ENCODE peak calls at places on chromosomes 7 and 10, in seven cellular contexts. One of them, this sample, is unnamed.

GRCh38 chr10:132684164-132684891 is 101.6 kb downstream of the NKX6-2 start:
- DNase-seq in IMR-90: peak; percentile 70
- DNase-seq in naive thymus-derived CD8-positive, alpha-beta T cell: peak; percentile 50
- DNase-seq in occipital lobe: no peak
- DNase-seq in RWPE1: no peak
- DNase-seq in cardiac fibroblast: peak; percentile 57
- DNase-seq in effector CD8-positive, alpha-beta T cell: no peak
- DNase-seq in this sample: peak; percentile 34

GRCh38 chr10:74880041-74880440 is 53.6 kb downstream of the KAT6B start:
- DNase-seq in occipital lobe: no peak
- DNase-seq in cardiac fibroblast: peak; percentile 45
- DNase-seq in effector CD8-positive, alpha-beta T cell: no peak
- DNase-seq in RWPE1: no peak
- DNase-seq in naive thymus-derived CD8-positive, alpha-beta T cell: no peak
- DNase-seq in IMR-90: peak; percentile 81
- DNase-seq in this sample: no peak

GRCh38 chr7:44633254-44634186 is 27.1 kb downstream of the OGDH start:
- DNase-seq in effector CD8-positive, alpha-beta T cell: no peak
- DNase-seq in IMR-90: peak; percentile 97
- DNase-seq in cardiac fibroblast: peak; percentile 95
- DNase-seq in occipital lobe: peak; percentile 53
- DNase-seq in RWPE1: peak; percentile 15
- DNase-seq in naive thymus-derived CD8-positive, alpha-beta T cell: peak; percentile 26
- DNase-seq in this sample: peak; percentile 92

GRCh38 chr7:42091461-42092229 is 145.4 kb downstream of the GLI3 start:
- DNase-seq in RWPE1: no peak
- DNase-seq in effector CD8-positive, alpha-beta T cell: no peak
- DNase-seq in occipital lobe: no peak
- DNase-seq in cardiac fibroblast: no peak
- DNase-seq in naive thymus-derived CD8-positive, alpha-beta T cell: no peak
- DNase-seq in IMR-90: peak; percentile 64
- DNase-seq in this sample: no peak

GRCh38 chr7:74027683-74028320 is at the start of gene ELN:
- DNase-seq in IMR-90: peak; percentile 43
- DNase-seq in effector CD8-positive, alpha-beta T cell: no peak
- DNase-seq in occipital lobe: peak; percentile 59
- DNase-seq in naive thymus-derived CD8-positive, alpha-beta T cell: no peak
- DNase-seq in cardiac fibroblast: peak; percentile 21
- DNase-seq in RWPE1: no peak
- DNase-seq in this sample: no peak

GRCh38 chr7:25758559-25758958 is 393.4 kb upstream of the NFE2L3 start:
- DNase-seq in cardiac fibroblast: no peak
- DNase-seq in RWPE1: peak; percentile 33
- DNase-seq in naive thymus-derived CD8-positive, alpha-beta T cell: no peak
- DNase-seq in effector CD8-positive, alpha-beta T cell: no peak
- DNase-seq in occipital lobe: no peak
- DNase-seq in IMR-90: no peak
- DNase-seq in this sample: no peak

GRCh38 chr7:48424731-48425130 is 253.5 kb downstream of the ABCA13 start:
- DNase-seq in cardiac fibroblast: peak; percentile 55
- DNase-seq in occipital lobe: no peak
- DNase-seq in RWPE1: peak; percentile 42
- DNase-seq in IMR-90: peak; percentile 6
- DNase-seq in effector CD8-positive, alpha-beta T cell: no peak
- DNase-seq in naive thymus-derived CD8-positive, alpha-beta T cell: no peak
- DNase-seq in this sample: peak; percentile 53

GRCh38 chr7:8065356-8065813 is 96.8 kb downstream of the GLCCI1 start:
- DNase-seq in occipital lobe: no peak
- DNase-seq in naive thymus-derived CD8-positive, alpha-beta T cell: no peak
- DNase-seq in RWPE1: no peak
- DNase-seq in cardiac fibroblast: peak; percentile 88
- DNase-seq in IMR-90: peak; percentile 88
- DNase-seq in effector CD8-positive, alpha-beta T cell: no peak
- DNase-seq in this sample: peak; percentile 17

GRCh38 chr7:2938514-2939192 is 94.5 kb upstream of the GNA12 start:
- DNase-seq in cardiac fibroblast: no peak
- DNase-seq in IMR-90: no peak
- DNase-seq in naive thymus-derived CD8-positive, alpha-beta T cell: no peak
- DNase-seq in effector CD8-positive, alpha-beta T cell: no peak
- DNase-seq in occipital lobe: no peak
- DNase-seq in RWPE1: no peak
- DNase-seq in this sample: no peak

GRCh38 chr10:123323884-123324283 is 169.7 kb downstream of the BUB3 start:
- DNase-seq in effector CD8-positive, alpha-beta T cell: no peak
- DNase-seq in cardiac fibroblast: no peak
- DNase-seq in RWPE1: no peak
- DNase-seq in IMR-90: no peak
- DNase-seq in occipital lobe: no peak
- DNase-seq in naive thymus-derived CD8-positive, alpha-beta T cell: no peak
- DNase-seq in this sample: no peak

This sample was measured in MCF 10A.